ENCODE peak calls at places on chromosomes 13 and 19, in six cellular contexts. B, S, D, Y, R and O are unnamed samples.

GRCh38 chr13:97468331-97468730 is 34.4 kb downstream of the RAP2A start:
- DNase-seq in B (no peak), S (peak; percentile 55), D (no peak), Y (no peak), R (no peak), O (no peak)

GRCh38 chr19:8221161-8221560 is 12.0 kb downstream of the CERS4 start:
- DNase-seq in B (no peak), S (no peak), D (no peak), Y (no peak), R (no peak), O (no peak)

GRCh38 chr13:113152894-113153809 is 5.3 kb upstream of the PROZ start:
- DNase-seq in B (no peak), S (peak; percentile 36), D (peak; percentile 81), Y (peak; percentile 32), R (no peak), O (peak; percentile 62)

GRCh38 chr13:31930490-31930889 is 101.1 kb upstream of the FRY start:
- DNase-seq in B (no peak), S (no peak), D (no peak), Y (no peak), R (no peak), O (no peak)

GRCh38 chr13:98301721-98302120 is 124.7 kb upstream of the RNF113B start:
- DNase-seq in B (no peak), S (no peak), D (no peak), Y (no peak), R (no peak), O (no peak)

GRCh38 chr13:29994911-29995601 is 144.6 kb upstream of the UBL3 start:
- DNase-seq in B (no peak), S (no peak), D (no peak), Y (no peak), R (no peak), O (no peak)

GRCh38 chr13:63048648-63049047 is 1633.0 kb upstream of the PCDH20 start:
- DNase-seq in B (peak; percentile 3), S (no peak), D (no peak), Y (no peak), R (no peak), O (no peak)

GRCh38 chr13:113544896-113545295 is 39.7 kb upstream of the TFDP1 start:
- DNase-seq in B (no peak), S (no peak), D (no peak), Y (no peak), R (no peak), O (no peak)

GRCh38 chr13:112545866-112546265 is 42.1 kb downstream of the TUBGCP3 start:
- DNase-seq in B (no peak), S (no peak), D (no peak), Y (no peak), R (no peak), O (no peak)

GRCh38 chr19:45147835-45148676 is 12.7 kb downstream of the NKPD1 start:
- DNase-seq in B (no peak), S (no peak), D (peak; percentile 74), Y (no peak), R (no peak), O (peak; percentile 69)

GRCh38 chr13:103941506-103942148 is 875.4 kb upstream of the SLC10A2 start:
- DNase-seq in B (no peak), S (no peak), D (no peak), Y (no peak), R (no peak), O (no peak)

DNA sequence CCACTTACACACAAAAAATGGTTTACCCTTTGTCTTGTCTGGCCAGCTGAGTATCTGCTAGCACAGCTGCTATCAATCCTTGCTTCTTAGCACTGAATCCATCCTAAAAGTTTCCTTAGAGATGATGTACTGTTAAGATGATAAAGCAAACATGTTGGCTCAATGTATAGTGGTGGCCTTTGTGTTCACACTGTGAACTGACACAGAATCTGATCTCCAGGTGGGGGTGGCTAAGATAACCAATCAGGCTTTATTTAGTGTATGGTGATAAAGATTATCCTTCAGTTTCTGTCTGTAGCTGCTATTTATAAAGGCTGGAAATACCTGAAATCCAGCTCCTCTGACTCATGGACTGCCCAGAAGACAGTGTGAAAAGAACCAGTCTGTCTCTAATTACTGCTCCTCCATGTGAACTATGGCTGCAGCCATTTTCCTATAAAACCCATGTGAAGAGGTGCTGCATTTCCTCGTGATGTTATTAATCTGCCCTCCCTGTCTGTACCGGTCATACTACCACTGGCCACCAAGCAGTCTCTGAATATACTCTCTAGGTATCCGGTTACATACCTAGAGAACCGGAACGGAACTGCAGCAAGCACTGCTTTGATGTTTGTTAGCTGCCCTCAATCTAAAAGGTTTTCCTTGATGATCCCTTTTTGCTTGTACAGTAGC is 238.1 kb downstream of the LHFPL6 start:
- DNase-seq in B (peak; percentile 0), S (peak; percentile 7), D (no peak), Y (no peak), R (no peak), O (no peak)
- TF ChIP-seq CTCF in B (no peak), S (no peak), D (peak; percentile 29), Y (no peak), R (no peak), O (no peak)

GRCh38 chr13:44132710-44133109 is 240.9 kb upstream of the SERP2 start:
- DNase-seq in B (peak; percentile 38), S (no peak), D (no peak), Y (no peak), R (no peak), O (no peak)
- TF ChIP-seq SP1 in B (peak; percentile 52), S (no peak), D (no peak), Y (no peak), R (no peak), O (no peak)

DNA sequence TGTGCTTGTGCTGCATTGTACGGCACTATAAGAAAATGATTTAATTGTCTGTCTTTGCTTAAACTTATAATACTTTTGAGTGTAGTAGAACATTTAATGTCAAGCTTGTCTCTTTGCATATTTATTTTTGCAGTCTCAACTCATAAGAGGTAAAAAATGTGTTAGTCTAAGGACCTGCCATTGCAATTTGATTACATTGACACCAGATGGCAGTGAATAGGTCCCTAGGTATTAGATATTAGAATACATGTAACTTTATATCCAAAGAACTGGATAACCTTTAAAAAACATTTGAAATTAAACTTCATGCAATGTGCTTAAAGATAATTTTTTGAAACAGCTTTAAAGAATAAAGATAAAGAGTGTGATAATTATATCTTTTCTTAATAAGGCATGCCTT is 1421.3 kb downstream of the OLFM4 start:
- DNase-seq in B (no peak), S (no peak), D (no peak), Y (no peak), R (no peak), O (no peak)
- TF ChIP-seq CTCF in B (no peak), S (no peak), D (no peak), Y (no peak), R (no peak), O (no peak)

DNA sequence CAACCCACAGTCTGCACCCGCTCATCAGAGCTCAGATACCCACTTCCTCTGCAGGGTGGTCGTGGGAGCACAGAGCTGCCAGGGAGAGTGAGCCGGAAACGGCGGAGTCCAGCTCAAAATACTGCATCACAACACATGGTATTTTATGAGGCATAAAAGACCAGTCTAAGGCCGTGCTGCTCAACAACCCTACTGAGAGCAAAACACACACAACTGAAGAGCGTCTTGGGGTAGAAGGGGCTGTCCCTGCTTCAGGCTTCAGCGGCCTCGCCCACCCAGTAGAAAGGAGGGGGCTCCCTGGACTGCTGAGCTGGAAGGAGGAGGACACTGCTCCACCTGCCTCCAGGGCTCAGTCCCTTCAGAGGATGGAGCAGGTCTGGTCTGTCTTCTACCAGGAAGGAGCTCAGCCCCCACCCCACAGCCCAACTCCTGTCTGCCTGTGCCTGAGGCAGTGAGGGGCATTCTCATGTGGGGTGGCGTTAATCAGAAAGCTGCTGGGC is 36.9 kb downstream of the NAXD start:
- DNase-seq in B (no peak), S (no peak), D (peak; percentile 44), Y (no peak), R (no peak), O (no peak)
- TF ChIP-seq SP1 in B (no peak), S (no peak), D (no peak), Y (no peak), R (no peak), O (no peak)